ENCODE peak calls at places on chromosomes 3 and 15, in seven cellular contexts. T, C, R, X, W, V and G are unnamed samples.

GRCh38 chr3:39809181-39809994 is at the start of gene MYRIP:
- DNase-seq in T (peak), R (peak), V (peak), X (peak), W (no peak), C (peak), G (peak)

GRCh38 chr15:41734079-41734478 is 40.2 kb upstream of the MAPKBP1 start:
- DNase-seq in C (no peak), W (no peak), R (no peak), V (no peak), T (no peak), X (peak), G (no peak)

GRCh38 chr3:106425021-106425420 is 556.2 kb upstream of the CBLB start:
- DNase-seq in V (no peak), W (peak), R (no peak), C (no peak), T (no peak), X (peak), G (no peak)

GRCh38 chr3:43071313-43071893 is 34.5 kb downstream of the POMGNT2 start:
- DNase-seq in X (no peak), C (no peak), W (no peak), V (no peak), T (peak), R (peak), G (no peak)

GRCh38 chr3:4580346-4581019 is 87.3 kb downstream of the ITPR1 start:
- DNase-seq in R (peak), W (no peak), X (no peak), C (peak), T (peak), V (no peak), G (no peak)

GRCh38 chr15:39461536-39462140 is 119.2 kb upstream of the THBS1 start:
- DNase-seq in W (peak), X (no peak), C (peak), V (no peak), R (no peak), T (no peak), G (no peak)

GRCh38 chr3:186510374-186511079 is 33.7 kb downstream of the CRYGS start:
- DNase-seq in T (no peak), W (no peak), V (no peak), C (no peak), X (no peak), R (no peak), G (no peak)

GRCh38 chr15:77839970-77840609 is 207.4 kb upstream of the LINGO1 start:
- DNase-seq in X (no peak), R (no peak), C (no peak), W (no peak), V (no peak), T (no peak), G (peak)

GRCh38 chr3:177282028-177282655 is 84.9 kb upstream of the TBL1XR1 start:
- DNase-seq in T (no peak), R (no peak), X (no peak), W (no peak), V (no peak), C (no peak), G (no peak)

GRCh38 chr3:42518800-42519567 is 16.5 kb downstream of the VIPR1 start:
- DNase-seq in X (peak), C (no peak), R (peak), V (peak), T (no peak), W (no peak), G (no peak)

GRCh38 chr3:161415506-161416231 is 44.4 kb upstream of the SPTSSB start:
- DNase-seq in C (no peak), X (peak), V (no peak), T (no peak), W (peak), R (no peak), G (no peak)

GRCh38 chr3:186219211-186219638 is 110.3 kb upstream of the ETV5 start:
- DNase-seq in T (no peak), C (no peak), W (peak), R (peak), V (no peak), X (no peak), G (no peak)

GRCh38 chr3:17320266-17320665 is 422.2 kb downstream of the TBC1D5 start:
- DNase-seq in T (no peak), C (no peak), X (peak), R (no peak), V (no peak), W (peak), G (no peak)

GRCh38 chr15:62886431-62887071 is 156.0 kb upstream of the TPM1 start:
- DNase-seq in W (peak), C (no peak), R (peak), X (peak), V (no peak), T (no peak), G (no peak)

GRCh38 chr3:128875556-128876120 is 3.8 kb upstream of the ACAD9 start:
- DNase-seq in T (peak), C (no peak), V (peak), X (no peak), W (peak), R (peak), G (no peak)

GRCh38 chr3:108511490-108511889 is 1.1 kb upstream of the MYH15 start:
- DNase-seq in C (no peak), X (no peak), W (no peak), T (no peak), V (no peak), R (no peak), G (no peak)

GRCh38 chr15:40333922-40334492 is 6.7 kb downstream of the CCDC9B start:
- DNase-seq in T (no peak), W (no peak), C (no peak), R (no peak), X (no peak), V (no peak), G (peak)

GRCh38 chr3:23612296-23612891 is 193.4 kb upstream of the UBE2E1 start:
- DNase-seq in W (peak), T (no peak), X (peak), R (no peak), C (no peak), V (no peak), G (no peak)

GRCh38 chr15:52714968-52715367 is 35.8 kb upstream of the ATOSA start:
- DNase-seq in X (no peak), W (no peak), R (no peak), T (no peak), V (no peak), C (no peak), G (no peak)

GRCh38 chr3:41997702-41998551 is 36.0 kb upstream of the ULK4 start:
- DNase-seq in X (peak), V (no peak), C (no peak), T (no peak), W (peak), R (peak), G (no peak)